ENCODE peak calls at places on chromosomes 7 and 10, in six cellular contexts. G is NCI-H345; Z is EL; O is posterior cingulate gyrus; Q is stimulated activated CD4-positive, alpha-beta T cell treated with anti-CD3 and anti-CD28 coated beads, Interleukin-4, amount 100 ng/mL, for 48 hours; S is HCEC 1CT. U is an unnamed sample.
A peak's percentile ranks its signal among the peaks of the same experiment; 100 is the strongest.

GRCh38 chr7:153047079-153047478 is 287.5 kb downstream of the ACTR3B start:
- DNase-seq in G (no peak), Z (no peak), O (no peak), Q (no peak), S (no peak), U (no peak)

GRCh38 chr7:19621740-19622139 is 87.1 kb downstream of the POLR1F start:
- DNase-seq in G (no peak), Z (peak; percentile 18), O (no peak), Q (no peak), S (peak; percentile 68), U (peak; percentile 0)

GRCh38 chr10:24981161-24981710 is 28.8 kb upstream of the PRTFDC1 start:
- DNase-seq in G (no peak), Z (no peak), O (no peak), Q (no peak), S (no peak), U (no peak)

GRCh38 chr7:68038621-68039314 is 1042.1 kb downstream of the TYW1 start:
- DNase-seq in G (no peak), Z (no peak), O (no peak), Q (no peak), S (no peak), U (no peak)

GRCh38 chr10:127577878-127578627 is 28.9 kb downstream of the NPS start:
- DNase-seq in G (no peak), Z (no peak), O (no peak), Q (no peak), S (no peak), U (no peak)

GRCh38 chr7:81173766-81174281 is 255.0 kb upstream of the SEMA3C start:
- DNase-seq in G (no peak), Z (peak; percentile 49), O (no peak), Q (no peak), S (peak; percentile 16), U (peak; percentile 87)

GRCh38 chr10:116444527-116445142 is 17.0 kb downstream of the PNLIPRP3 start:
- DNase-seq in G (peak; percentile 6), Z (peak; percentile 30), O (no peak), Q (no peak), S (peak; percentile 18), U (peak; percentile 31)

GRCh38 chr7:25029075-25029474 is 49.1 kb upstream of the OSBPL3 start:
- DNase-seq in G (no peak), Z (no peak), O (no peak), Q (no peak), S (no peak), U (no peak)

GRCh38 chr7:17599733-17600685 is 301.6 kb downstream of the AHR start:
- DNase-seq in G (no peak), Z (peak; percentile 98), O (no peak), Q (no peak), S (peak; percentile 99), U (peak; percentile 92)

GRCh38 chr10:27568196-27569175 is 64.4 kb downstream of the RAB18 start:
- DNase-seq in G (no peak), Z (no peak), O (no peak), Q (no peak), S (no peak), U (no peak)

GRCh38 chr10:88131561-88132139 is 268.2 kb downstream of the PTEN start:
- DNase-seq in G (no peak), Z (no peak), O (no peak), Q (no peak), S (no peak), U (no peak)

GRCh38 chr10:51510231-51510630 is 189.2 kb downstream of the CSTF2T start:
- DNase-seq in G (no peak), Z (no peak), O (no peak), Q (no peak), S (peak; percentile 49), U (peak; percentile 53)

GRCh38 chr7:138935438-138936079 is 45.6 kb downstream of the KIAA1549 start:
- DNase-seq in G (peak; percentile 62), Z (peak; percentile 88), O (no peak), Q (no peak), S (peak; percentile 74), U (peak; percentile 92)

GRCh38 chr7:134454277-134454676 is 4.6 kb downstream of the AKR1B1 start:
- DNase-seq in G (no peak), Z (no peak), O (no peak), Q (no peak), S (peak; percentile 38), U (peak; percentile 64)

GRCh38 chr10:77463967-77464745 is 173.5 kb downstream of the KCNMA1 start:
- DNase-seq in G (no peak), Z (peak; percentile 22), O (no peak), Q (no peak), S (peak; percentile 44), U (peak; percentile 70)

GRCh38 chr7:54722502-54722901 is 36.5 kb downstream of the SEC61G start:
- DNase-seq in G (no peak), Z (no peak), O (no peak), Q (no peak), S (no peak), U (no peak)

GRCh38 chr7:78499966-78500365 is 701.4 kb downstream of the PHTF2 start:
- DNase-seq in G (no peak), Z (peak; percentile 4), O (no peak), Q (no peak), S (peak; percentile 8), U (peak; percentile 44)

GRCh38 chr10:104937528-104937927 is 296.4 kb downstream of the SORCS3 start:
- DNase-seq in G (peak; percentile 38), Z (peak; percentile 62), O (no peak), Q (no peak), S (peak; percentile 66), U (peak; percentile 7)

GRCh38 chr7:131921016-131921415 is 364.6 kb upstream of the PODXL start:
- DNase-seq in G (no peak), Z (no peak), O (no peak), Q (no peak), S (no peak), U (peak; percentile 9)

GRCh38 chr7:76347710-76348109 is 11.1 kb downstream of the YWHAG start:
- DNase-seq in G (no peak), Z (no peak), O (no peak), Q (no peak), S (no peak), U (no peak)

GRCh38 chr10:132457328-132458070 is 60.5 kb downstream of the PWWP2B start:
- DNase-seq in G (peak; percentile 44), Z (no peak), O (peak; percentile 75), Q (no peak), S (no peak), U (no peak)

GRCh38 chr7:133845005-133845404 is 282.1 kb upstream of the LRGUK start:
- DNase-seq in G (no peak), Z (no peak), O (no peak), Q (no peak), S (no peak), U (no peak)

GRCh38 chr7:953547-954327 is 743 bp downstream of the ADAP1 start:
- DNase-seq in G (no peak), Z (peak; percentile 47), O (peak; percentile 97), Q (no peak), S (no peak), U (peak; percentile 17)

GRCh38 chr7:27122075-27122910 is 8.3 kb downstream of the HOXA4 start:
- DNase-seq in G (no peak), Z (no peak), O (no peak), Q (no peak), S (no peak), U (peak; percentile 41)

GRCh38 chr10:104657458-104657857 is 16.4 kb downstream of the SORCS3 start:
- DNase-seq in G (no peak), Z (no peak), O (no peak), Q (no peak), S (no peak), U (no peak)

GRCh38 chr10:95500097-95500496 is 61.1 kb downstream of the SORBS1 start:
- DNase-seq in G (no peak), Z (no peak), O (no peak), Q (no peak), S (no peak), U (no peak)

GRCh38 chr10:10045765-10046028 is 972.0 kb upstream of the CELF2 start:
- DNase-seq in G (no peak), Z (no peak), O (peak; percentile 56), Q (no peak), S (no peak), U (no peak)

GRCh38 chr7:34043461-34044318 is 138.4 kb downstream of the BMPER start:
- DNase-seq in G (no peak), Z (no peak), O (no peak), Q (no peak), S (no peak), U (no peak)

GRCh38 chr10:85513450-85513849 is 853.1 kb downstream of the GRID1 start:
- DNase-seq in G (no peak), Z (no peak), O (no peak), Q (no peak), S (no peak), U (no peak)

U was measured in IMR-90.